ENCODE peak calls at places on chromosomes 1 and 21, in nine cellular contexts. Z is right lobe of liver, K is WERI-Rb-1, Q is keratinocyte, O is PC-9, B is dorsolateral prefrontal cortex, P is body of pancreas, R is HepG2, L is RWPE2. N is an unnamed sample.

GRCh38 chr1:78469561-78469960 is 21.2 kb upstream of the PTGFR start:
- DNase-seq in Z (no peak), K (no peak), Q (no peak), O (no peak), B (no peak), P (no peak), R (no peak), L (no peak), N (no peak)

GRCh38 chr1:175317795-175318194 is 125.2 kb upstream of the KIAA0040 start:
- DNase-seq in Z (no peak), K (no peak), Q (no peak), O (no peak), B (no peak), P (peak), R (no peak), L (no peak), N (no peak)

GRCh38 chr1:188958461-188959115 is 1519.1 kb downstream of the BRINP3 start:
- DNase-seq in Z (no peak), K (no peak), Q (no peak), O (no peak), B (no peak), P (no peak), R (no peak), L (no peak), N (no peak)

GRCh38 chr1:151953409-151954094 is 40.1 kb downstream of the S100A10 start:
- DNase-seq in Z (no peak), K (no peak), Q (no peak), O (no peak), B (no peak), P (no peak), R (no peak), L (no peak), N (no peak)

GRCh38 chr1:149846600-149847466 is 52.5 kb upstream of the BOLA1 start:
- DNase-seq in Z (no peak), K (no peak), Q (no peak), O (no peak), B (no peak), P (no peak), R (no peak), L (no peak), N (no peak)

GRCh38 chr1:198253259-198253658 is 96.5 kb downstream of the NEK7 start:
- DNase-seq in Z (no peak), K (no peak), Q (no peak), O (no peak), B (no peak), P (no peak), R (no peak), L (no peak), N (no peak)

GRCh38 chr1:228490120-228491078 is 3.2 kb downstream of the RNF187 start:
- DNase-seq in Z (no peak), K (no peak), Q (no peak), O (peak), B (no peak), P (no peak), R (no peak), L (no peak), N (peak)

GRCh38 chr1:36400825-36401601 is 3.3 kb upstream of the LSM10 start:
- DNase-seq in Z (peak), K (no peak), Q (no peak), O (no peak), B (peak), P (peak), R (peak), L (no peak), N (peak)

GRCh38 chr1:29531596-29531995 is 295.3 kb downstream of the PTPRU start:
- DNase-seq in Z (peak), K (no peak), Q (no peak), O (no peak), B (no peak), P (no peak), R (no peak), L (no peak), N (no peak)

GRCh38 chr1:49527606-49528305 is 496.0 kb downstream of the AGBL4 start:
- DNase-seq in Z (no peak), K (no peak), Q (no peak), O (no peak), B (no peak), P (no peak), R (no peak), L (no peak), N (no peak)

GRCh38 chr1:38624341-38625039 is 235.1 kb downstream of the RRAGC start:
- DNase-seq in Z (no peak), K (no peak), Q (no peak), O (no peak), B (no peak), P (no peak), R (no peak), L (no peak), N (no peak)

GRCh38 chr1:92599184-92599583 is 112.5 kb upstream of the GFI1 start:
- DNase-seq in Z (no peak), K (no peak), Q (no peak), O (no peak), B (no peak), P (no peak), R (peak), L (no peak), N (peak)

GRCh38 chr1:52192436-52192835 is 50.5 kb downstream of the ZFYVE9 start:
- DNase-seq in Z (no peak), K (no peak), Q (no peak), O (no peak), B (no peak), P (no peak), R (no peak), L (no peak), N (no peak)

GRCh38 chr1:151327903-151328674 is 873 bp upstream of the PI4KB start:
- DNase-seq in Z (peak), K (peak), Q (no peak), O (peak), B (peak), P (peak), R (no peak), L (no peak), N (no peak)

GRCh38 chr1:156616463-156616862 is 2.8 kb upstream of the HAPLN2 start:
- DNase-seq in Z (no peak), K (peak), Q (no peak), O (no peak), B (peak), P (peak), R (peak), L (no peak), N (peak)

GRCh38 chr1:30407862-30408580 is 315.4 kb downstream of the MATN1 start:
- DNase-seq in Z (peak), K (no peak), Q (no peak), O (no peak), B (no peak), P (no peak), R (no peak), L (peak), N (peak)

GRCh38 chr21:39029086-39029772 is 154.0 kb downstream of the PSMG1 start:
- DNase-seq in Z (no peak), K (no peak), Q (no peak), O (no peak), B (no peak), P (no peak), R (no peak), L (no peak), N (no peak)

GRCh38 chr21:16741228-16741665 is 771.6 kb upstream of the CXADR start:
- DNase-seq in Z (no peak), K (no peak), Q (no peak), O (no peak), B (no peak), P (peak), R (no peak), L (no peak), N (no peak)

GRCh38 chr1:196409586-196409985 is 198.7 kb downstream of the KCNT2 start:
- DNase-seq in Z (no peak), K (no peak), Q (no peak), O (no peak), B (no peak), P (no peak), R (no peak), L (no peak), N (no peak)

GRCh38 chr1:32695098-32695904 is 7.3 kb downstream of the SYNC start:
- DNase-seq in Z (peak), K (no peak), Q (no peak), O (peak), B (no peak), P (peak), R (peak), L (no peak), N (no peak)

GRCh38 chr1:59692591-59692990 is 122.2 kb upstream of the HOOK1 start:
- DNase-seq in Z (no peak), K (no peak), Q (no peak), O (no peak), B (no peak), P (peak), R (no peak), L (no peak), N (peak)

GRCh38 chr1:111576547-111576946 is 43.0 kb upstream of the RAP1A start:
- DNase-seq in Z (peak), K (no peak), Q (no peak), O (no peak), B (no peak), P (peak), R (peak), L (no peak), N (no peak)

GRCh38 chr1:86913399-86913895 is 479 bp downstream of the SELENOF start:
- DNase-seq in Z (no peak), K (no peak), Q (no peak), O (peak), B (no peak), P (peak), R (peak), L (no peak), N (peak)

GRCh38 chr1:178966312-178966711 is 59.4 kb upstream of the FAM20B start:
- DNase-seq in Z (no peak), K (no peak), Q (no peak), O (no peak), B (no peak), P (no peak), R (no peak), L (no peak), N (no peak)

GRCh38 chr1:199272690-199273089 is 633.9 kb downstream of the PTPRC start:
- DNase-seq in Z (no peak), K (no peak), Q (peak), O (peak), B (no peak), P (peak), R (no peak), L (peak), N (peak)

GRCh38 chr1:21491483-21492170 is 17.6 kb upstream of the ALPL start:
- DNase-seq in Z (no peak), K (no peak), Q (no peak), O (peak), B (no peak), P (no peak), R (no peak), L (no peak), N (peak)

GRCh38 chr1:57983441-57983840 is 559.6 kb upstream of the DAB1 start:
- DNase-seq in Z (no peak), K (no peak), Q (no peak), O (no peak), B (no peak), P (no peak), R (no peak), L (no peak), N (no peak)

GRCh38 chr1:196678510-196678884 is 26.7 kb downstream of the CFH start:
- DNase-seq in Z (no peak), K (no peak), Q (no peak), O (peak), B (no peak), P (no peak), R (no peak), L (no peak), N (no peak)

GRCh38 chr1:93207211-93207610 is 26.7 kb downstream of the CCDC18 start:
- DNase-seq in Z (no peak), K (no peak), Q (no peak), O (no peak), B (no peak), P (no peak), R (no peak), L (no peak), N (no peak)

GRCh38 chr1:235073331-235073967 is 55.2 kb downstream of the TOMM20 start:
- DNase-seq in Z (peak), K (no peak), Q (peak), O (peak), B (peak), P (peak), R (peak), L (peak), N (no peak)
- H3K4me3 ChIP-seq in Z (no peak), K (no peak), Q (no peak), O (peak), B (no peak), P (no peak), R (peak), L (no peak), N (no peak)

GRCh38 chr1:54275349-54275748 is 75.4 kb downstream of the MRPL37 start:
- DNase-seq in Z (peak), K (no peak), Q (no peak), O (no peak), B (no peak), P (peak), R (no peak), L (no peak), N (no peak)
- TF ChIP-seq CTCF in Z (peak), K (no peak), Q (no peak), O (no peak), B (peak), P (no peak), R (no peak), L (no peak), N (no peak)

DNA sequence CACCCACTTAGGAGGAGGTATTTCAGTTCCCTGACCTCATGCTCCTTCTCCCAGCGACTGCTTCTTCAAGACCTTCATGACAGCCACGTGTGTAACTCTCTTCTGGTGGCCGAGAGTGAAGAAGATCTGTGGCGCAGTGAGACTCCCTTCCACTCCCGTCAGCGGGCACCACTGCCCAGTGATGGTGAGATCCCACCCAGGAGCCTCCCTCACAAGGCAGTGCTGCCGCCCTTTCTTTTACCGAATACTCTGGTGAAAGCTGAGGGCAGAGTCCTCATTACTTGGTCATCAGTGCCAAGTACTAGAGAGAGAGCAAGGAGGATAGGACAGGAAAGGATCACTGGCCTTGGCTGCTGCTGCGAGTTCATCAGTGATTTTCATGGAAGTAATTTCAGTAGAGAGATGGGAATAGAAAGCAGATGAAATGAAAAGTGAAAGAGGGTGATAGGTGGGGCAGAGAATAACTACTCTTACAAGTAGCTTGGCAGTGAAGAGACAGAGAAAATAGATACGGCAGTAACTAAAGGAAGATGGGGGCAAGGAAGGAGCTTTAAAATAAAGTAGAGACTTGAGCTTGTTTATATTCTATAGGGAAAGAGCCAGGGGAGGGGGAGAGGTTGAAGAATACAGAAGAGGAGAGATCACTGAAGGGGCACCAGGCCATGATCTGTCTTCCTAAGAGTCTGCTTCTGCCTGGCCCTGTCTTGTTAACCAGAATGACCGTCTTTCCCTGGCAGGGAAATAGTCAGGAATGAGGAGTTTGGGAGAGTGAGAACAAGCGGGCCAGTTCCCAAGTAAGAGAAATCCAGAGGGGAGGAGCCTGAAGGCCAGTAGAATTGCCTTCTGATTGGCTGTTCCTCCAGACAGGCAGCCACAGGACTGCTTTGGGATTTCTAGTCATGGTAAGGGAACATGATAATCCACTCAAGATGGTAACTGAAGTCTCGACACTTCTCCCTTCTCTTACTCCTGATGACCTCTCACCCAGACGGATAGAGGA is 18.3 kb downstream of the HYI start:
- DNase-seq in Z (peak), K (no peak), Q (no peak), O (no peak), B (no peak), P (peak), R (no peak), L (no peak), N (no peak)
- H3K27ac ChIP-seq in Z (no peak), K (no peak), Q (no peak), O (no peak), B (peak), P (no peak), R (no peak), L (no peak), N (no peak)

GRCh38 chr1:186681806-186682205 is 1.6 kb upstream of the PTGS2 start:
- DNase-seq in Z (no peak), K (no peak), Q (no peak), O (no peak), B (no peak), P (no peak), R (no peak), L (no peak), N (peak)
- H3K4me3 ChIP-seq in Z (no peak), K (no peak), Q (peak), O (no peak), B (no peak), P (no peak), R (no peak), L (peak), N (peak)

DNA sequence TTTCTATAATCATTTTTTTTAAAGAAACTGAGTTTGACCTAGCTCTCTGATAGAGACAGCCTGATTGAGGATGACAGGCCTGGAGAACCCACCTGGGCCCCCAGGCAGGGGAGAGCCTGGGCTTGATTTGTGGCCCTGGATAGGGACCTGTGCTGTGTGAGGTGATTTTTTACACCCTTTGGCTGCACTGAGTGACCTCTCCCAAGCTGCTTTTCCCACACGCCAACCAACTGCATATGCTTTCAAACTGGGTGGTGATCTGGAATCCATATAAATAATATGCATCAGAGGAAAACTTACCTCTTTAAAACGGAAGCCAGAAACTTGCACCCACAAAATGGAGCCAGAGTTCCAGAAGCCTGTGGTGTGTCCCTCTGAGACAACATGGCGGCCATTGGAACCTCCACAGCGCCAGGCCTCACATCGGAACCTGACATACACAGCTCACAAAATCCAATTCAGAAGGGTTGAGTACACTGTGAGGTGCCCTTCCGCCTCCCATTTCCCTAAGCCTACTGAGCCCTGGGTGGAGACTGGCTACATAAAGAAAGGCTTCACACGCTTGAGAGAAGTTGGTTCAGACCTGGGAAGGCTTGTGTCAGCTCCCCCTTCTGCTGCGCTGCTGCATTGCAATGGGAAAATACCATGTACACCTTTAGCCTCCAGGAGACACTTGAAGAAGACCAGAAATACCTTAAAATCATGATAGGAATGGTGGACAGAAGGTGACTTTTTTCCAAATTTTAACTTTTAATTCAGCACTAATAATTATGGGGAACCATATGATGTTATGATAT is 160.7 kb downstream of the HHIPL2 start:
- DNase-seq in Z (no peak), K (no peak), Q (no peak), O (no peak), B (no peak), P (no peak), R (peak), L (no peak), N (no peak)
- TF ChIP-seq CTCF in Z (no peak), K (peak), Q (peak), O (no peak), B (no peak), P (no peak), R (peak), L (no peak), N (peak)

DNA sequence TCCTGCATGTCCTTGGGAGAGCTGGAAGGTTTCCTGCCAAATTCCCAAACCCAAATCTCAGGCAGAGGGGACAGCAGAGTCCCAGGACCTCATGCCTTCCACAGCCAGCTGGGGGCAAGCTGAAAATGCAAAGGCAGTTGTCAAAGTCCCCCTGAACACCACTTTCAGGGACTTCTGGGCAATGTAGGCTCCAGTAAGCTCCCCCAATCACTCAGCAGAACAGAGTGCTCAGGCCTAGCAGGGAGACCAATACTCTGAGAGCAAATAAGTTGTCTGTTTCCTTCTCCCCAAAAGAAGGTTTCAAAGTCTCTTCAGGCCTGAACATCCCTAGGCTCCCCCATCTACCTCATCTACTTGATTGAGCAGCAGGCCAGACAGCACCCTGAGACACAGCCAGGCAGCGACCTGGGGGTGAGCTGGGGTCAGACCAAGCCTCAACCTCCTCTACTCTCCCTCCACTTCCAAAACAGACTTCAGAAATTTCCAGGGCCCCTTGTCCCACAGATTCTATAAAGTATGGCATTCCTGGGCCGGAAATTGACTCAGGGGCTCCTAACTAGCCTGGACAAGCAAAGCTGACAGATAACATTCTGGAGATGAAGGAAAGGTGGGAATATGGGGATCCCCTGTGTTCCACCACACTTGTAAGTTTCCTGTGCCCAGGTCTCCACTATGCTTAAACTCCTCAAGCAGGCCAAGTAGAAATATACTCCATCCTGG is 1.9 kb downstream of the SLC9A1 start:
- DNase-seq in Z (no peak), K (no peak), Q (no peak), O (no peak), B (no peak), P (no peak), R (no peak), L (no peak), N (no peak)
- H3K27ac ChIP-seq in Z (no peak), K (no peak), Q (peak), O (no peak), B (peak), P (peak), R (no peak), L (peak), N (no peak)

DNA sequence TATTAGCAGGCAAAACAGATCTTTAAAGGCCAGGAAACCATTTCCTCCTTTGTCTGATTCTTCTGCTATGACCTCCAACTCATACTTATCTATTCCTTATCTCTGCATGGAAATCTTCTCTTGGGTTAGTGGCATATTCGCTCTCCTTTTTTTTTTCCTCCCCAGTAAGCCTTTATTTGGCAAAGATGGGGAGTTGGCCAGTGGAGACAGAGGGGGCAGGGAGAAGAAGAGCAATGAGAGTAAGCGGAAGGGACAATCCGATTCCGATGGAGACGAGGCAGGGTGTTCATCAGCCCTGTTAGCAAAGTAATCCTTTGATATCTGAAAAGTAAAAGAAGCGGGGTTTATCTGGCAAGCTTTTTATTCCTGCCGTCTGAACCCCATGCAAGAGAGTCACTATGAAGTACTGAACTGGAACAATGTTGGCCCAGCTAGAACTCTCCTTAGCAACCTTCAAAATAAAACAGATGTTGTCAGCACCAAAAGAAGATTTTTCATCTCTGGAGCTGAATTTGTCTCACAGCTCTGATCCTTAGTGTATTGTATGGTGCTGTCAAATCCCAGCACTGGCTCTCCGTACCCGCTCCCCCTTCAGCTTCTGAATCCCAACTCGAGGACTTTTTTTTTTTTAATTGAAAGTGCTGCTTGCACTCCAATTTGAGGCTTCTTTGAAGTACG is 40.9 kb downstream of the PTGFRN start:
- DNase-seq in Z (no peak), K (no peak), Q (no peak), O (no peak), B (no peak), P (no peak), R (no peak), L (no peak), N (no peak)
- H3K4me3 ChIP-seq in Z (no peak), K (no peak), Q (no peak), O (no peak), B (no peak), P (no peak), R (no peak), L (no peak), N (no peak)